ENCODE peak calls at places on chromosomes 12 and 14, in eight cellular contexts. One of them, this sample, is unnamed.

GRCh38 chr14:51342226-51342625 is 102.2 kb downstream of the TMX1 start:
- DNase-seq in breast epithelium: no peak
- DNase-seq in CD8-positive, alpha-beta T cell: no peak
- DNase-seq in CD4-positive, alpha-beta T cell: no peak
- DNase-seq in PC-3: peak; percentile 97
- DNase-seq in AG04450: no peak
- DNase-seq in uterus: no peak
- DNase-seq in cardiac muscle cell: no peak
- DNase-seq in this sample: no peak

GRCh38 chr12:65670775-65671174 is 153.5 kb upstream of the HMGA2 start:
- DNase-seq in breast epithelium: no peak
- DNase-seq in CD8-positive, alpha-beta T cell: no peak
- DNase-seq in CD4-positive, alpha-beta T cell: no peak
- DNase-seq in PC-3: peak; percentile 69
- DNase-seq in AG04450: no peak
- DNase-seq in uterus: no peak
- DNase-seq in cardiac muscle cell: no peak
- DNase-seq in this sample: no peak

GRCh38 chr12:27906127-27906500 is 66.4 kb downstream of the PTHLH start:
- DNase-seq in breast epithelium: no peak
- DNase-seq in CD8-positive, alpha-beta T cell: no peak
- DNase-seq in CD4-positive, alpha-beta T cell: no peak
- DNase-seq in PC-3: peak; percentile 38
- DNase-seq in AG04450: no peak
- DNase-seq in uterus: no peak
- DNase-seq in cardiac muscle cell: no peak
- DNase-seq in this sample: no peak

GRCh38 chr12:95368931-95369330 is 105.0 kb upstream of the METAP2 start:
- DNase-seq in breast epithelium: no peak
- DNase-seq in CD8-positive, alpha-beta T cell: no peak
- DNase-seq in CD4-positive, alpha-beta T cell: no peak
- DNase-seq in PC-3: no peak
- DNase-seq in AG04450: no peak
- DNase-seq in uterus: no peak
- DNase-seq in cardiac muscle cell: no peak
- DNase-seq in this sample: no peak

GRCh38 chr12:132949936-132950837 is 5.9 kb downstream of the ZNF605 start:
- DNase-seq in breast epithelium: no peak
- DNase-seq in CD8-positive, alpha-beta T cell: no peak
- DNase-seq in CD4-positive, alpha-beta T cell: no peak
- DNase-seq in PC-3: no peak
- DNase-seq in AG04450: no peak
- DNase-seq in uterus: no peak
- DNase-seq in cardiac muscle cell: no peak
- DNase-seq in this sample: no peak

GRCh38 chr12:91690521-91690920 is 455.1 kb downstream of the BTG1 start:
- DNase-seq in breast epithelium: no peak
- DNase-seq in CD8-positive, alpha-beta T cell: no peak
- DNase-seq in CD4-positive, alpha-beta T cell: no peak
- DNase-seq in PC-3: no peak
- DNase-seq in AG04450: no peak
- DNase-seq in uterus: no peak
- DNase-seq in cardiac muscle cell: no peak
- DNase-seq in this sample: no peak

GRCh38 chr14:80275208-80275850 is 64.0 kb upstream of the DIO2 start:
- DNase-seq in breast epithelium: no peak
- DNase-seq in CD8-positive, alpha-beta T cell: no peak
- DNase-seq in CD4-positive, alpha-beta T cell: no peak
- DNase-seq in PC-3: no peak
- DNase-seq in AG04450: no peak
- DNase-seq in uterus: no peak
- DNase-seq in cardiac muscle cell: no peak
- DNase-seq in this sample: no peak

GRCh38 chr14:54000341-54000811 is 43.8 kb upstream of the BMP4 start:
- DNase-seq in breast epithelium: no peak
- DNase-seq in CD8-positive, alpha-beta T cell: no peak
- DNase-seq in CD4-positive, alpha-beta T cell: no peak
- DNase-seq in PC-3: no peak
- DNase-seq in AG04450: no peak
- DNase-seq in uterus: no peak
- DNase-seq in cardiac muscle cell: no peak
- DNase-seq in this sample: no peak

GRCh38 chr12:1306096-1306495 is 288.3 kb downstream of the FBXL14 start:
- DNase-seq in breast epithelium: no peak
- DNase-seq in CD8-positive, alpha-beta T cell: no peak
- DNase-seq in CD4-positive, alpha-beta T cell: no peak
- DNase-seq in PC-3: no peak
- DNase-seq in AG04450: no peak
- DNase-seq in uterus: no peak
- DNase-seq in cardiac muscle cell: peak; percentile 9
- DNase-seq in this sample: no peak

GRCh38 chr12:45168976-45169375 is 46.9 kb upstream of the ANO6 start:
- DNase-seq in breast epithelium: no peak
- DNase-seq in CD8-positive, alpha-beta T cell: no peak
- DNase-seq in CD4-positive, alpha-beta T cell: no peak
- DNase-seq in PC-3: no peak
- DNase-seq in AG04450: no peak
- DNase-seq in uterus: no peak
- DNase-seq in cardiac muscle cell: no peak
- DNase-seq in this sample: no peak

GRCh38 chr12:41932470-41932991 is 212.1 kb downstream of the GXYLT1 start:
- DNase-seq in breast epithelium: peak; percentile 39
- DNase-seq in CD8-positive, alpha-beta T cell: peak; percentile 0
- DNase-seq in CD4-positive, alpha-beta T cell: no peak
- DNase-seq in PC-3: peak; percentile 10
- DNase-seq in AG04450: no peak
- DNase-seq in uterus: peak; percentile 32
- DNase-seq in cardiac muscle cell: peak; percentile 57
- DNase-seq in this sample: peak; percentile 72

GRCh38 chr14:54627718-54628345 is 60.9 kb downstream of the SAMD4A start:
- DNase-seq in breast epithelium: no peak
- DNase-seq in CD8-positive, alpha-beta T cell: no peak
- DNase-seq in CD4-positive, alpha-beta T cell: peak; percentile 6
- DNase-seq in PC-3: no peak
- DNase-seq in AG04450: no peak
- DNase-seq in uterus: peak; percentile 41
- DNase-seq in cardiac muscle cell: peak; percentile 78
- DNase-seq in this sample: peak; percentile 71

GRCh38 chr14:58243790-58244555 is 670 bp upstream of the PSMA3 start:
- DNase-seq in breast epithelium: no peak
- DNase-seq in CD8-positive, alpha-beta T cell: no peak
- DNase-seq in CD4-positive, alpha-beta T cell: no peak
- DNase-seq in PC-3: peak; percentile 94
- DNase-seq in AG04450: no peak
- DNase-seq in uterus: no peak
- DNase-seq in cardiac muscle cell: peak; percentile 4
- DNase-seq in this sample: no peak

GRCh38 chr14:70816525-70816924 is 7.2 kb upstream of the MAP3K9 start:
- DNase-seq in breast epithelium: no peak
- DNase-seq in CD8-positive, alpha-beta T cell: no peak
- DNase-seq in CD4-positive, alpha-beta T cell: no peak
- DNase-seq in PC-3: no peak
- DNase-seq in AG04450: no peak
- DNase-seq in uterus: no peak
- DNase-seq in cardiac muscle cell: no peak
- DNase-seq in this sample: no peak

GRCh38 chr12:50574621-50575348 is 70.0 kb downstream of the DIP2B start:
- DNase-seq in breast epithelium: peak; percentile 36
- DNase-seq in CD8-positive, alpha-beta T cell: no peak
- DNase-seq in CD4-positive, alpha-beta T cell: no peak
- DNase-seq in PC-3: no peak
- DNase-seq in AG04450: no peak
- DNase-seq in uterus: no peak
- DNase-seq in cardiac muscle cell: no peak
- DNase-seq in this sample: no peak

GRCh38 chr12:65415826-65416225 is 137.3 kb downstream of the MSRB3 start:
- DNase-seq in breast epithelium: no peak
- DNase-seq in CD8-positive, alpha-beta T cell: no peak
- DNase-seq in CD4-positive, alpha-beta T cell: no peak
- DNase-seq in PC-3: peak; percentile 70
- DNase-seq in AG04450: no peak
- DNase-seq in uterus: no peak
- DNase-seq in cardiac muscle cell: no peak
- DNase-seq in this sample: no peak

GRCh38 chr12:67748761-67749075 is 100.2 kb downstream of the DYRK2 start:
- DNase-seq in breast epithelium: no peak
- DNase-seq in CD8-positive, alpha-beta T cell: no peak
- DNase-seq in CD4-positive, alpha-beta T cell: no peak
- DNase-seq in PC-3: peak; percentile 74
- DNase-seq in AG04450: no peak
- DNase-seq in uterus: no peak
- DNase-seq in cardiac muscle cell: no peak
- DNase-seq in this sample: no peak

GRCh38 chr12:47206450-47206830 is 126.7 kb upstream of the AMIGO2 start:
- DNase-seq in breast epithelium: no peak
- DNase-seq in CD8-positive, alpha-beta T cell: no peak
- DNase-seq in CD4-positive, alpha-beta T cell: no peak
- DNase-seq in PC-3: no peak
- DNase-seq in AG04450: no peak
- DNase-seq in uterus: no peak
- DNase-seq in cardiac muscle cell: no peak
- DNase-seq in this sample: no peak

GRCh38 chr12:47205532-47206449 is 126.0 kb upstream of the AMIGO2 start:
- DNase-seq in breast epithelium: no peak
- DNase-seq in CD8-positive, alpha-beta T cell: no peak
- DNase-seq in CD4-positive, alpha-beta T cell: peak; percentile 16
- DNase-seq in PC-3: no peak
- DNase-seq in AG04450: no peak
- DNase-seq in uterus: no peak
- DNase-seq in cardiac muscle cell: no peak
- DNase-seq in this sample: no peak

GRCh38 chr12:47207005-47207717 is 127.4 kb upstream of the AMIGO2 start:
- DNase-seq in breast epithelium: no peak
- DNase-seq in CD8-positive, alpha-beta T cell: no peak
- DNase-seq in CD4-positive, alpha-beta T cell: peak; percentile 37
- DNase-seq in PC-3: no peak
- DNase-seq in AG04450: no peak
- DNase-seq in uterus: no peak
- DNase-seq in cardiac muscle cell: no peak
- DNase-seq in this sample: no peak

GRCh38 chr12:47209014-47209413 is 129.3 kb upstream of the AMIGO2 start:
- DNase-seq in breast epithelium: no peak
- DNase-seq in CD8-positive, alpha-beta T cell: no peak
- DNase-seq in CD4-positive, alpha-beta T cell: no peak
- DNase-seq in PC-3: no peak
- DNase-seq in AG04450: no peak
- DNase-seq in uterus: no peak
- DNase-seq in cardiac muscle cell: no peak
- DNase-seq in this sample: no peak

GRCh38 chr12:47207829-47208248 is 128.1 kb upstream of the AMIGO2 start:
- DNase-seq in breast epithelium: no peak
- DNase-seq in CD8-positive, alpha-beta T cell: no peak
- DNase-seq in CD4-positive, alpha-beta T cell: no peak
- DNase-seq in PC-3: no peak
- DNase-seq in AG04450: no peak
- DNase-seq in uterus: no peak
- DNase-seq in cardiac muscle cell: no peak
- DNase-seq in this sample: no peak
- H3K27ac ChIP-seq in breast epithelium: no peak overlapping the region
- H3K27ac ChIP-seq in CD8-positive, alpha-beta T cell: peak overlapping the region; percentile 8
- H3K27ac ChIP-seq in CD4-positive, alpha-beta T cell: peak overlapping the region; percentile 71
- H3K27ac ChIP-seq in PC-3: no peak overlapping the region
- H3K27ac ChIP-seq in AG04450: no peak overlapping the region
- H3K27ac ChIP-seq in uterus: no peak overlapping the region
- H3K27ac ChIP-seq in cardiac muscle cell: no peak overlapping the region
- H3K27ac ChIP-seq in this sample: no peak overlapping the region

DNA sequence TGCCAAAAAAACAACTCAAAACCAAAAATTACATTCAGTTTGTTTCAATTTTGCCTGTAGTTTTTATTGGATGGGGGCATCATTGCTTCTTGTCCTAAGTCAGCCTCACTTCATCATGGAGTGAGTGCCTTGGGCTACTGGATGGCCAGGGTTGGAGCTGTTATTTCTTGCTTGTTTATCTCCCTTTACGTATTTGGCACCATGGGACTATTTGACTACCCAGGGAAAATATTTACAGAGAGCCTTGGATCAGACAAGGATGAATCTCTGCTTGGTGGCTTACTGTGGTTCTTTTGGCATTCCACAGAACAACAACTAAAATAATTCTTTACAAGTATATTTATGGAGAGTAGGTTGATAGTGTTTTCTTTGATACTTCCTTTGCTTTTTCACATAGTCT is 160.8 kb upstream of the SEL1L start:
- DNase-seq in breast epithelium: no peak
- DNase-seq in CD8-positive, alpha-beta T cell: no peak
- DNase-seq in CD4-positive, alpha-beta T cell: no peak
- DNase-seq in PC-3: no peak
- DNase-seq in AG04450: no peak
- DNase-seq in uterus: no peak
- DNase-seq in cardiac muscle cell: no peak
- DNase-seq in this sample: no peak
- H3K27ac ChIP-seq in breast epithelium: no peak overlapping the region
- H3K27ac ChIP-seq in CD8-positive, alpha-beta T cell: no peak overlapping the region
- H3K27ac ChIP-seq in CD4-positive, alpha-beta T cell: no peak overlapping the region
- H3K27ac ChIP-seq in PC-3: no peak overlapping the region
- H3K27ac ChIP-seq in AG04450: no peak overlapping the region
- H3K27ac ChIP-seq in uterus: no peak overlapping the region
- H3K27ac ChIP-seq in cardiac muscle cell: no peak overlapping the region
- H3K27ac ChIP-seq in this sample: no peak overlapping the region

GRCh38 chr14:88248606-88249005 is 74.5 kb downstream of the KCNK10 start:
- DNase-seq in breast epithelium: no peak
- DNase-seq in CD8-positive, alpha-beta T cell: no peak
- DNase-seq in CD4-positive, alpha-beta T cell: no peak
- DNase-seq in PC-3: peak; percentile 58
- DNase-seq in AG04450: no peak
- DNase-seq in uterus: no peak
- DNase-seq in cardiac muscle cell: no peak
- DNase-seq in this sample: no peak
- H3K27ac ChIP-seq in breast epithelium: no peak overlapping the region
- H3K27ac ChIP-seq in CD8-positive, alpha-beta T cell: no peak overlapping the region
- H3K27ac ChIP-seq in CD4-positive, alpha-beta T cell: no peak overlapping the region
- H3K27ac ChIP-seq in PC-3: peak overlapping the region; percentile 1
- H3K27ac ChIP-seq in AG04450: no peak overlapping the region
- H3K27ac ChIP-seq in uterus: no peak overlapping the region
- H3K27ac ChIP-seq in cardiac muscle cell: no peak overlapping the region
- H3K27ac ChIP-seq in this sample: no peak overlapping the region

GRCh38 chr12:19707948-19708409 is 268.7 kb downstream of the AEBP2 start:
- DNase-seq in breast epithelium: no peak
- DNase-seq in CD8-positive, alpha-beta T cell: no peak
- DNase-seq in CD4-positive, alpha-beta T cell: no peak
- DNase-seq in PC-3: peak; percentile 49
- DNase-seq in AG04450: no peak
- DNase-seq in uterus: no peak
- DNase-seq in cardiac muscle cell: no peak
- DNase-seq in this sample: no peak

GRCh38 chr12:19709889-19710288 is 270.6 kb downstream of the AEBP2 start:
- DNase-seq in breast epithelium: no peak
- DNase-seq in CD8-positive, alpha-beta T cell: no peak
- DNase-seq in CD4-positive, alpha-beta T cell: no peak
- DNase-seq in PC-3: no peak
- DNase-seq in AG04450: no peak
- DNase-seq in uterus: no peak
- DNase-seq in cardiac muscle cell: no peak
- DNase-seq in this sample: no peak

GRCh38 chr12:19706936-19707335 is 267.6 kb downstream of the AEBP2 start:
- DNase-seq in breast epithelium: no peak
- DNase-seq in CD8-positive, alpha-beta T cell: no peak
- DNase-seq in CD4-positive, alpha-beta T cell: no peak
- DNase-seq in PC-3: no peak
- DNase-seq in AG04450: no peak
- DNase-seq in uterus: no peak
- DNase-seq in cardiac muscle cell: no peak
- DNase-seq in this sample: no peak

GRCh38 chr12:19710811-19711793 is 271.8 kb downstream of the AEBP2 start:
- DNase-seq in breast epithelium: no peak
- DNase-seq in CD8-positive, alpha-beta T cell: no peak
- DNase-seq in CD4-positive, alpha-beta T cell: no peak
- DNase-seq in PC-3: no peak
- DNase-seq in AG04450: no peak
- DNase-seq in uterus: peak; percentile 55
- DNase-seq in cardiac muscle cell: no peak
- DNase-seq in this sample: no peak

GRCh38 chr12:19712041-19712440 is 272.7 kb downstream of the AEBP2 start:
- DNase-seq in breast epithelium: no peak
- DNase-seq in CD8-positive, alpha-beta T cell: no peak
- DNase-seq in CD4-positive, alpha-beta T cell: no peak
- DNase-seq in PC-3: peak; percentile 66
- DNase-seq in AG04450: peak; percentile 60
- DNase-seq in uterus: no peak
- DNase-seq in cardiac muscle cell: no peak
- DNase-seq in this sample: no peak
- H3K27ac ChIP-seq in breast epithelium: no peak overlapping the region
- H3K27ac ChIP-seq in CD8-positive, alpha-beta T cell: no peak overlapping the region
- H3K27ac ChIP-seq in CD4-positive, alpha-beta T cell: no peak overlapping the region
- H3K27ac ChIP-seq in PC-3: peak overlapping the region; percentile 10
- H3K27ac ChIP-seq in AG04450: no peak overlapping the region
- H3K27ac ChIP-seq in uterus: peak overlapping the region; percentile 66
- H3K27ac ChIP-seq in cardiac muscle cell: no peak overlapping the region
- H3K27ac ChIP-seq in this sample: no peak overlapping the region

This sample was measured in caudate nucleus.